ENCODE peak calls at places on chromosomes 4 and X, in eight cellular contexts. J is T47D, I is left lobe of liver, B is A549, S is uterus, A is erythroblast, L is NCI-H460, H is RPMI7951. D is an unnamed sample.

GRCh38 chr4:53128959-53129358 is 236.9 kb downstream of the SCFD2 start:
- DNase-seq in J (no peak), I (peak; percentile 71), B (no peak), S (peak; percentile 61), A (no peak), L (no peak), H (no peak), D (no peak)

GRCh38 chr4:112519689-112520597 is 4.0 kb upstream of the NEUROG2 start:
- DNase-seq in J (no peak), I (no peak), B (no peak), S (no peak), A (peak; percentile 24), L (no peak), H (no peak), D (no peak)

GRCh38 chrX:40176979-40177430 is 79.2 kb upstream of the BCOR start:
- DNase-seq in J (peak; percentile 38), I (peak; percentile 49), B (no peak), S (peak; percentile 37), A (peak; percentile 36), L (no peak), H (peak; percentile 38), D (no peak)

GRCh38 chrX:153925739-153926593 is at the start of gene ARHGAP4:
- DNase-seq in J (peak; percentile 64), I (no peak), B (no peak), S (no peak), A (peak; percentile 44), L (peak; percentile 46), H (no peak), D (peak; percentile 51)

GRCh38 chr4:111404673-111405072 is 740.6 kb upstream of the FAM241A start:
- DNase-seq in J (no peak), I (no peak), B (no peak), S (no peak), A (no peak), L (no peak), H (no peak), D (no peak)

GRCh38 chr4:74504212-74504611 is 59.3 kb downstream of the AREG start:
- DNase-seq in J (no peak), I (no peak), B (no peak), S (no peak), A (no peak), L (no peak), H (peak; percentile 57), D (peak; percentile 50)

GRCh38 chr4:184396001-184396400 is 78.3 kb downstream of the IRF2 start:
- DNase-seq in J (no peak), I (peak; percentile 8), B (no peak), S (no peak), A (no peak), L (no peak), H (no peak), D (no peak)

GRCh38 chrX:29617725-29618124 is 597.6 kb upstream of the MAGEB2 start:
- DNase-seq in J (no peak), I (no peak), B (no peak), S (no peak), A (no peak), L (peak; percentile 1), H (no peak), D (no peak)

GRCh38 chrX:45758738-45759397 is 558.2 kb upstream of the DIPK2B start:
- DNase-seq in J (no peak), I (no peak), B (no peak), S (no peak), A (no peak), L (no peak), H (peak; percentile 73), D (no peak)

GRCh38 chr4:127852661-127853060 is 28.0 kb upstream of the PLK4 start:
- DNase-seq in J (no peak), I (no peak), B (no peak), S (no peak), A (no peak), L (no peak), H (no peak), D (no peak)

GRCh38 chrX:136250191-136251041 is 784 bp downstream of the MAP7D3 start:
- DNase-seq in J (no peak), I (no peak), B (peak; percentile 40), S (no peak), A (peak; percentile 35), L (no peak), H (peak; percentile 19), D (peak; percentile 16)

GRCh38 chr4:1377606-1378261 is 28.5 kb downstream of the NKX1-1 start:
- DNase-seq in J (no peak), I (no peak), B (no peak), S (no peak), A (no peak), L (no peak), H (no peak), D (no peak)

GRCh38 chr4:48766393-48766792 is 13.7 kb downstream of the FRYL start:
- DNase-seq in J (no peak), I (no peak), B (no peak), S (no peak), A (no peak), L (no peak), H (no peak), D (no peak)

GRCh38 chrX:16185725-16186136 is 18.4 kb downstream of the MAGEB17 start:
- DNase-seq in J (no peak), I (no peak), B (peak; percentile 38), S (no peak), A (no peak), L (no peak), H (peak; percentile 94), D (peak; percentile 96)

GRCh38 chr4:26030780-26031179 is 116.8 kb downstream of the SMIM20 start:
- DNase-seq in J (no peak), I (no peak), B (no peak), S (no peak), A (no peak), L (no peak), H (no peak), D (no peak)

GRCh38 chr4:17066972-17067371 is 168.5 kb upstream of the LDB2 start:
- DNase-seq in J (no peak), I (no peak), B (peak; percentile 3), S (peak; percentile 33), A (no peak), L (no peak), H (peak; percentile 86), D (peak; percentile 86)

GRCh38 chrX:73561791-73562190 is 1.2 kb upstream of the CHIC1 start:
- DNase-seq in J (no peak), I (no peak), B (no peak), S (no peak), A (no peak), L (no peak), H (peak; percentile 13), D (no peak)

GRCh38 chrX:43655151-43655676 is 885 bp upstream of the MAOA start:
- DNase-seq in J (peak; percentile 58), I (no peak), B (peak; percentile 15), S (peak; percentile 43), A (peak; percentile 46), L (peak; percentile 22), H (peak; percentile 22), D (peak; percentile 13)

GRCh38 chr4:152705918-152706317 is 26.1 kb upstream of the TMEM154 start:
- DNase-seq in J (no peak), I (no peak), B (no peak), S (no peak), A (no peak), L (no peak), H (no peak), D (no peak)

GRCh38 chr4:80538276-80538926 is 202.9 kb downstream of the CFAP299 start:
- DNase-seq in J (no peak), I (no peak), B (no peak), S (no peak), A (no peak), L (no peak), H (no peak), D (peak; percentile 70)

GRCh38 chrX:44344687-44345086 is 1.2 kb upstream of the EFHC2 start:
- DNase-seq in J (no peak), I (no peak), B (no peak), S (no peak), A (no peak), L (no peak), H (no peak), D (no peak)

GRCh38 chrX:10052906-10053625 is 85.9 kb downstream of the CLDN34 start:
- DNase-seq in J (peak; percentile 84), I (no peak), B (no peak), S (no peak), A (no peak), L (no peak), H (peak; percentile 77), D (no peak)

GRCh38 chrX:17459008-17459407 is 84.0 kb downstream of the NHS start:
- DNase-seq in J (no peak), I (no peak), B (no peak), S (peak; percentile 60), A (no peak), L (no peak), H (peak; percentile 75), D (no peak)

GRCh38 chrX:39574178-39574577 is 523.6 kb downstream of the BCOR start:
- DNase-seq in J (peak; percentile 36), I (no peak), B (no peak), S (no peak), A (no peak), L (no peak), H (no peak), D (no peak)

GRCh38 chr4:961651-962230 is 11.6 kb downstream of the DGKQ start:
- DNase-seq in J (no peak), I (no peak), B (no peak), S (no peak), A (no peak), L (no peak), H (no peak), D (no peak)

GRCh38 chr4:183504930-183505555 is at the start of gene ING2:
- DNase-seq in J (peak; percentile 54), I (peak; percentile 50), B (peak; percentile 54), S (peak; percentile 44), A (peak; percentile 94), L (peak; percentile 58), H (peak; percentile 75), D (peak; percentile 39)

GRCh38 chr4:37989398-37990260 is 29.4 kb downstream of the PTTG2 start:
- DNase-seq in J (no peak), I (no peak), B (no peak), S (no peak), A (no peak), L (no peak), H (no peak), D (no peak)

GRCh38 chr4:117324851-117325491 is 239.6 kb upstream of the TRAM1L1 start:
- DNase-seq in J (no peak), I (no peak), B (no peak), S (no peak), A (no peak), L (no peak), H (peak; percentile 94), D (peak; percentile 96)

GRCh38 chr4:167308876-167309275 is 74.6 kb upstream of the SPOCK3 start:
- DNase-seq in J (no peak), I (no peak), B (no peak), S (no peak), A (no peak), L (no peak), H (no peak), D (no peak)

GRCh38 chr4:57158221-57158620 is 48.0 kb upstream of the IGFBP7 start:
- DNase-seq in J (peak; percentile 37), I (no peak), B (no peak), S (no peak), A (no peak), L (no peak), H (no peak), D (no peak)

GRCh38 chrX:148811236-148811635 is 310.8 kb downstream of the AFF2 start:
- DNase-seq in J (no peak), I (no peak), B (no peak), S (no peak), A (no peak), L (no peak), H (peak; percentile 24), D (peak; percentile 47)

GRCh38 chrX:116436358-116436816 is at the start of gene SLC6A14:
- DNase-seq in J (peak; percentile 28), I (no peak), B (no peak), S (no peak), A (no peak), L (no peak), H (no peak), D (no peak)

GRCh38 chr4:38189445-38189844 is 229.2 kb downstream of the PTTG2 start:
- DNase-seq in J (no peak), I (no peak), B (peak; percentile 13), S (no peak), A (peak; percentile 6), L (peak; percentile 33), H (peak; percentile 94), D (peak; percentile 96)

GRCh38 chr4:108044951-108045686 is 55.4 kb downstream of the HADH start:
- DNase-seq in J (no peak), I (no peak), B (no peak), S (no peak), A (no peak), L (no peak), H (no peak), D (no peak)

D was measured in HT1080.